ENCODE peak calls at places on chromosome 21, in seven cellular contexts. Q is neural progenitor cell; F is suprapubic skin; U is CD8-positive, alpha-beta T cell; A is tibial artery; Y is fibroblast of the aortic adventitia; L is NB4. W is an unnamed sample.

GRCh38 chr21:30882907-30883597 is 1.7 kb upstream of the KRTAP11-1 start:
- DNase-seq in Q (no peak), F (no peak), U (no peak), A (no peak), Y (no peak), L (no peak), W (peak)

GRCh38 chr21:42316891-42317290 is 1.7 kb upstream of the TFF3 start:
- DNase-seq in Q (no peak), F (no peak), U (no peak), A (no peak), Y (no peak), L (no peak), W (no peak)

GRCh38 chr21:36890086-36890485 is 76.4 kb downstream of the HLCS start:
- DNase-seq in Q (no peak), F (no peak), U (no peak), A (no peak), Y (no peak), L (no peak), W (peak)

GRCh38 chr21:34797202-34797527 is 128.4 kb downstream of the CLIC6 start:
- DNase-seq in Q (no peak), F (no peak), U (no peak), A (no peak), Y (no peak), L (no peak), W (no peak)

GRCh38 chr21:34679056-34679455 is 10.3 kb downstream of the CLIC6 start:
- DNase-seq in Q (no peak), F (no peak), U (no peak), A (no peak), Y (no peak), L (no peak), W (no peak)

GRCh38 chr21:42209801-42210479 is 9.0 kb upstream of the ABCG1 start:
- DNase-seq in Q (no peak), F (no peak), U (no peak), A (no peak), Y (no peak), L (no peak), W (no peak)

GRCh38 chr21:42350899-42351543 is at the start of gene TFF2:
- DNase-seq in Q (no peak), F (no peak), U (no peak), A (no peak), Y (no peak), L (no peak), W (no peak)

GRCh38 chr21:41932191-41932575 is 21.6 kb downstream of the C2CD2 start:
- DNase-seq in Q (no peak), F (no peak), U (no peak), A (no peak), Y (peak), L (no peak), W (peak)

GRCh38 chr21:23452384-23453083 is 2154.7 kb downstream of the MRPL39 start:
- DNase-seq in Q (peak), F (no peak), U (no peak), A (no peak), Y (no peak), L (peak), W (no peak)

GRCh38 chr21:26587621-26588260 is 14.7 kb upstream of the CYYR1 start:
- DNase-seq in Q (no peak), F (no peak), U (no peak), A (no peak), Y (peak), L (peak), W (peak)

GRCh38 chr21:36803051-36803709 is 104.3 kb downstream of the SIM2 start:
- DNase-seq in Q (no peak), F (no peak), U (no peak), A (no peak), Y (no peak), L (no peak), W (no peak)

GRCh38 chr21:36839735-36840134 is 126.7 kb downstream of the HLCS start:
- DNase-seq in Q (no peak), F (no peak), U (no peak), A (no peak), Y (no peak), L (no peak), W (no peak)

GRCh38 chr21:25964009-25964408 is 206.6 kb downstream of the APP start:
- DNase-seq in Q (no peak), F (no peak), U (no peak), A (no peak), Y (no peak), L (peak), W (peak)

GRCh38 chr21:27164208-27165172 is 197.6 kb upstream of the ADAMTS5 start:
- DNase-seq in Q (no peak), F (no peak), U (no peak), A (no peak), Y (peak), L (no peak), W (peak)

GRCh38 chr21:25934771-25935224 is 200.0 kb downstream of the GABPA start:
- DNase-seq in Q (no peak), F (peak), U (no peak), A (peak), Y (peak), L (no peak), W (peak)

GRCh38 chr21:16071082-16071481 is 341.3 kb downstream of the USP25 start:
- DNase-seq in Q (no peak), F (no peak), U (no peak), A (no peak), Y (peak), L (no peak), W (peak)

GRCh38 chr21:19256934-19257660 is 853.5 kb upstream of the TMPRSS15 start:
- DNase-seq in Q (peak), F (no peak), U (no peak), A (no peak), Y (no peak), L (no peak), W (no peak)

GRCh38 chr21:16536661-16537359 is 807.0 kb downstream of the USP25 start:
- DNase-seq in Q (no peak), F (no peak), U (no peak), A (no peak), Y (peak), L (no peak), W (peak)

GRCh38 chr21:36700295-36700960 is 1.5 kb downstream of the SIM2 start:
- DNase-seq in Q (peak), F (no peak), U (no peak), A (no peak), Y (no peak), L (no peak), W (no peak)

GRCh38 chr21:36104306-36105300 is 30.3 kb upstream of the CBR3 start:
- DNase-seq in Q (peak), F (no peak), U (peak), A (peak), Y (peak), L (no peak), W (peak)

DNA sequence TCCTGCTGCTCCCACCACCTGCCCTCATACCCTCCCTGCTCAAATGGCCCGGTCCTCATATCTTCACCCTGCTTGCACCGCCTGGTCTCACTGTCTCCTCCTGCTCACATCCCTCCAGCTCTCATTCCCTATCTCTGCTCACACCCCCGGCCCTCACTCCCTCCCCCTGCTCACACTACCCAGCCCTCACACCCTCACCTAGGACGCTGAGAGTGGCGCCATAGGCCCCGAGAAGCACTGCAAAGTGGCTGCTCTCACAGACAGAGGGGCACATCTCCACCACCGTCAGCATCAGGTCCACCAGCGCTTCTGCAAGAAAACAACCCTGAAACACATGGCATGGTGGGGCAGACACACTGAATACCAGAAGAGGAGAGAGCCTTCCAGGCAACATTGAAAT is 38.6 kb downstream of the MRAP start:
- DNase-seq in Q (no peak), F (no peak), U (no peak), A (no peak), Y (no peak), L (no peak), W (no peak)
- TF ChIP-seq CTCF in Q (no peak), F (no peak), U (no peak), A (no peak), Y (no peak), L (no peak), W (no peak)

DNA sequence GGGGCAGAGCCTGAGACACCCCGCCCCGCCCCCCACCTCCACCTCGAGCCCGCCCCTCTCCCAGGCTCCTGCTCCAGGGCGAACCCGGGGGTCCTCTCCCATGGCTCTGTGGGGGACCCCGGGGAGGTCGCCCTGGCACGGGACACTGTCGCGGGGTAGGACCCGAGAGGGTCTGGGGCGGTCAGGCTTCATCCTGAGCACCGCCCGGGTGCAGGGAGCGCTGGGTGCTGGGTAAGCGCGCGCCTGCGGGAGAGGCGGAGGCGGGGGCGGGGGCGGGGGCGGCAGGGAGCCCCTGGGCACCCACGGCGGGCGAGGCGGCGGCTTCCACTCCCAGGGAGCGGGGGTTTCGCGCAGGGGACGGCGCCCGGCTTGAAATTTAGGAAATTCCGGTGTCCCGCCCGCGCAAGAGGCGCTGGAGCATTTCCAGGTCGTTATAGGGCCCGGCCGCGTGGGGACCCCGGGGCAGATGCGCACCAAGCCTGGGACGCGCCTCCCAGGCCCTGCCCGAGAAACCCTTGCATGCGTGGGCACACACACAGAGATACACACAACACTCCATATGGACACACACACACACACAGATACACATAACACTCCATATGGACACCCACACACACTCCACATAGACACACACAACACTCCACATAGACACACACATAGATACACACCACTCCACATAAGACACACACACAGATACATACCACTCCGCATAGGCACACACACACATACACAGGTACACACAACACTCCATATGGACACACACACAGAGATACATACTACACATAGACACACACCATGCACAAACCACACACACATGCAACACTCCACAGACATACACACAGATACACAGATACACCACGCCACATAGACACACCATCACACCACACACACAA is 48.7 kb upstream of the SLC19A1 start:
- DNase-seq in Q (no peak), F (peak), U (peak), A (no peak), Y (no peak), L (peak), W (no peak)
- H3K4me3 ChIP-seq in Q (peak), F (peak), U (no peak), A (peak), Y (peak), L (no peak), W (peak)

GRCh38 chr21:17929514-17929913 is 110.4 kb upstream of the C21orf91 start:
- DNase-seq in Q (peak), F (no peak), U (no peak), A (no peak), Y (no peak), L (no peak), W (no peak)

GRCh38 chr21:17930102-17930501 is 110.9 kb upstream of the C21orf91 start:
- DNase-seq in Q (peak), F (no peak), U (no peak), A (no peak), Y (no peak), L (no peak), W (no peak)

GRCh38 chr21:17925000-17925610 is 105.9 kb upstream of the C21orf91 start:
- DNase-seq in Q (peak), F (no peak), U (no peak), A (peak), Y (peak), L (peak), W (peak)

GRCh38 chr21:17925900-17926299 is 106.7 kb upstream of the C21orf91 start:
- DNase-seq in Q (peak), F (no peak), U (no peak), A (no peak), Y (peak), L (peak), W (peak)

DNA sequence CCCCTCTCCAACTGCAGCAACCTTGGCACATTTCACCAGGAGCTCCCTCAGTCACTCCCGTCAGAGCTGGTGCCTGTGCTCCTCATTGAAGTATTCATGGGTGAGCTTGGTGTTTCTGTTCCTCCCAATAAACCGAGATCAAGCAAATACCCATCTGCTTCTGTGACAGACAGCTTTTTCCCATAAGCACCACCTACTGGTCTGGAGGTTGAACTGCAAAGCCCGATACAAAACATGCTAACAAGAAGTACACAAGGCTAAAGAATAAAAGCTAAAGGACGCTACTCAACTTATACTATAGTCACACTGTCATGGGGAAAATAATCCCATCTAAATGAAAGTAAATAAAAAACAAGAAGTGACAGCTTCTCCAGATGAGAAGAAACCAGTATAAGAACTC is 111.9 kb upstream of the C21orf91 start:
- DNase-seq in Q (no peak), F (no peak), U (no peak), A (no peak), Y (no peak), L (peak), W (no peak)
- TF ChIP-seq CTCF in Q (peak), F (no peak), U (peak), A (no peak), Y (peak), L (peak), W (peak)

GRCh38 chr21:14877581-14878228 is 187.1 kb downstream of the NRIP1 start:
- DNase-seq in Q (no peak), F (no peak), U (no peak), A (no peak), Y (peak), L (no peak), W (peak)

GRCh38 chr21:14880922-14881321 is 183.9 kb downstream of the NRIP1 start:
- DNase-seq in Q (no peak), F (no peak), U (no peak), A (no peak), Y (peak), L (no peak), W (peak)

GRCh38 chr21:14878971-14879370 is 185.8 kb downstream of the NRIP1 start:
- DNase-seq in Q (no peak), F (no peak), U (no peak), A (no peak), Y (no peak), L (no peak), W (no peak)

GRCh38 chr21:14881863-14882262 is 182.9 kb downstream of the NRIP1 start:
- DNase-seq in Q (no peak), F (no peak), U (no peak), A (no peak), Y (no peak), L (no peak), W (no peak)

GRCh38 chr21:14879458-14879857 is 185.3 kb downstream of the NRIP1 start:
- DNase-seq in Q (no peak), F (no peak), U (no peak), A (no peak), Y (no peak), L (no peak), W (no peak)
- H3K4me3 ChIP-seq in Q (no peak), F (no peak), U (no peak), A (no peak), Y (no peak), L (no peak), W (no peak)

GRCh38 chr21:43719748-43720538 is 1.0 kb downstream of the PDXK start:
- DNase-seq in Q (peak), F (no peak), U (no peak), A (no peak), Y (no peak), L (no peak), W (no peak)

GRCh38 chr21:43717967-43718871 is 710 bp upstream of the PDXK start:
- DNase-seq in Q (no peak), F (no peak), U (no peak), A (no peak), Y (no peak), L (no peak), W (no peak)

GRCh38 chr21:43720539-43721224 is 1.8 kb downstream of the PDXK start:
- DNase-seq in Q (no peak), F (no peak), U (no peak), A (no peak), Y (no peak), L (peak), W (no peak)

GRCh38 chr21:43717166-43717853 is 1.6 kb upstream of the PDXK start:
- DNase-seq in Q (no peak), F (no peak), U (no peak), A (no peak), Y (no peak), L (no peak), W (no peak)

GRCh38 chr21:43718872-43719747 is at the start of gene PDXK:
- DNase-seq in Q (peak), F (peak), U (peak), A (peak), Y (peak), L (peak), W (peak)
- TF ChIP-seq CTCF in Q (peak), F (no peak), U (no peak), A (no peak), Y (no peak), L (no peak), W (no peak)

DNA sequence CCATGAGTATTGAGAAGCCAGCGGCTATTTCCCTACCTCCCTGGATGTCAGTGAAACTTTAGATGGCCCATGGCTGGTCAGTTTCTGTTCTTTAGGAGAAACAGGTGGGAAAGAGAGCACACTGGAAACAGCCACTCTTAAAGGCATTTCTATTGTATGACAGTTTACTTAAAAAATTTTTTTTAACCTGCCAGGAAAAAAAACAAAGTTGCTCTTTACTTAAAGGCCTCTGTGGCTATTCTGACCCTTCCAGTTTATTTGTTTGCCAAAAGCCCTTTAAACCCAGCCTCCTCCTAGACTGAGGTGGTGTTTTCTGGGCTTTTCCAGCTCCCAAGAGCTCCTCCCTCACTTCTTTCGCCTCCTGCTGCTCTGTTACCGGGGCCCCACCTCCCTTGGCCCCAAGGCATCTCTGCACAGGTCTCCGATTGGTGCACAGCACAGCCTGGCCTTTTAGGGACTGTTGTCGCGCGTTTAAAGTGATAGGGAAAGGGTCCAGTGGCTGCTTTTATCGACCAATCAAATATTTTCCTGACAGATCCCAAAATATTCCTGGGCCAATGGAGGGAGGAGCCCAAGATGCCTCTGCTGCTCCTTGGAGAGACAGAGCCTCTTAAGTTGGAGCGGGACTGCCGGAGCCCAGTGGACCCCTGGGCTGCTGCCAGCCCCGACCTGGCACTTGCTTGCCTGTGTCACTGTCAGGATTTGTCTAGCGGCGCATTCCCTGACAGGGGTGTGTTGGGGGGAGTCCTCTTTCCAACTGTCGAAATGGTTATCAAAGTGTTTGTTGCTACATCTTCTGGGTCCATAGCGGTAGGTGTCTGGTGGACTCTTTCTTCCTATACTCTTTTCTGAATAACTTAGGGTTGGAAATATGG is at the start of gene SH3BGR:
- DNase-seq in Q (peak), F (no peak), U (no peak), A (peak), Y (peak), L (no peak), W (no peak)
- H3K4me3 ChIP-seq in Q (peak), F (peak), U (no peak), A (peak), Y (peak), L (no peak), W (no peak)

GRCh38 chr21:29342394-29342957 is 43.8 kb downstream of the BACH1 start:
- DNase-seq in Q (no peak), F (peak), U (no peak), A (peak), Y (peak), L (no peak), W (peak)
- TF ChIP-seq CTCF in Q (no peak), F (no peak), U (no peak), A (no peak), Y (no peak), L (no peak), W (no peak)